ENCODE peak calls at places on chromosome 4, in six cellular contexts. One of them, this sample, is unnamed.

GRCh38 chr4:175456131-175456530 is 355.9 kb downstream of the GPM6A start:
- DNase-seq in fibroblast of the aortic adventitia: no peak
- DNase-seq in body of pancreas: no peak
- DNase-seq in fibroblast of lung: peak
- DNase-seq in breast epithelium: no peak
- DNase-seq in RWPE1: no peak
- DNase-seq in this sample: no peak

GRCh38 chr4:157204634-157205244 is 15.8 kb upstream of the GRIA2 start:
- DNase-seq in fibroblast of the aortic adventitia: peak
- DNase-seq in body of pancreas: peak
- DNase-seq in fibroblast of lung: no peak
- DNase-seq in breast epithelium: no peak
- DNase-seq in RWPE1: no peak
- DNase-seq in this sample: no peak

GRCh38 chr4:145828802-145829485 is 109.7 kb downstream of the ZNF827 start:
- DNase-seq in fibroblast of the aortic adventitia: no peak
- DNase-seq in body of pancreas: no peak
- DNase-seq in fibroblast of lung: no peak
- DNase-seq in breast epithelium: no peak
- DNase-seq in RWPE1: no peak
- DNase-seq in this sample: no peak

GRCh38 chr4:40306203-40306602 is 28.9 kb upstream of the CHRNA9 start:
- DNase-seq in fibroblast of the aortic adventitia: no peak
- DNase-seq in body of pancreas: no peak
- DNase-seq in fibroblast of lung: no peak
- DNase-seq in breast epithelium: no peak
- DNase-seq in RWPE1: no peak
- DNase-seq in this sample: no peak

GRCh38 chr4:39648827-39649558 is 10.3 kb upstream of the SMIM14 start:
- DNase-seq in fibroblast of the aortic adventitia: no peak
- DNase-seq in body of pancreas: no peak
- DNase-seq in fibroblast of lung: no peak
- DNase-seq in breast epithelium: no peak
- DNase-seq in RWPE1: no peak
- DNase-seq in this sample: no peak

GRCh38 chr4:182881928-182882327 is 35.3 kb downstream of the DCTD start:
- DNase-seq in fibroblast of the aortic adventitia: no peak
- DNase-seq in body of pancreas: peak
- DNase-seq in fibroblast of lung: peak
- DNase-seq in breast epithelium: no peak
- DNase-seq in RWPE1: no peak
- DNase-seq in this sample: no peak

GRCh38 chr4:53920116-53920515 is 144.3 kb downstream of the CHIC2 start:
- DNase-seq in fibroblast of the aortic adventitia: no peak
- DNase-seq in body of pancreas: no peak
- DNase-seq in fibroblast of lung: peak
- DNase-seq in breast epithelium: no peak
- DNase-seq in RWPE1: no peak
- DNase-seq in this sample: no peak

GRCh38 chr4:141565379-141566089 is 70.8 kb upstream of the IL15 start:
- DNase-seq in fibroblast of the aortic adventitia: no peak
- DNase-seq in body of pancreas: no peak
- DNase-seq in fibroblast of lung: no peak
- DNase-seq in breast epithelium: no peak
- DNase-seq in RWPE1: no peak
- DNase-seq in this sample: no peak

GRCh38 chr4:77151246-77151645 is 5.8 kb upstream of the CCNG2 start:
- DNase-seq in fibroblast of the aortic adventitia: no peak
- DNase-seq in body of pancreas: no peak
- DNase-seq in fibroblast of lung: no peak
- DNase-seq in breast epithelium: no peak
- DNase-seq in RWPE1: no peak
- DNase-seq in this sample: no peak

GRCh38 chr4:99649208-99649607 is 8.4 kb downstream of the C4orf54 start:
- DNase-seq in fibroblast of the aortic adventitia: no peak
- DNase-seq in body of pancreas: no peak
- DNase-seq in fibroblast of lung: no peak
- DNase-seq in breast epithelium: no peak
- DNase-seq in RWPE1: no peak
- DNase-seq in this sample: no peak

GRCh38 chr4:128056396-128056795 is 4.7 kb upstream of the LARP1B start:
- DNase-seq in fibroblast of the aortic adventitia: no peak
- DNase-seq in body of pancreas: no peak
- DNase-seq in fibroblast of lung: no peak
- DNase-seq in breast epithelium: no peak
- DNase-seq in RWPE1: no peak
- DNase-seq in this sample: no peak

GRCh38 chr4:128060620-128061565 is at the start of gene LARP1B:
- DNase-seq in fibroblast of the aortic adventitia: peak
- DNase-seq in body of pancreas: peak
- DNase-seq in fibroblast of lung: peak
- DNase-seq in breast epithelium: peak
- DNase-seq in RWPE1: peak
- DNase-seq in this sample: peak

GRCh38 chr4:128060130-128060619 is 937 bp upstream of the LARP1B start:
- DNase-seq in fibroblast of the aortic adventitia: peak
- DNase-seq in body of pancreas: no peak
- DNase-seq in fibroblast of lung: no peak
- DNase-seq in breast epithelium: no peak
- DNase-seq in RWPE1: no peak
- DNase-seq in this sample: no peak

DNA sequence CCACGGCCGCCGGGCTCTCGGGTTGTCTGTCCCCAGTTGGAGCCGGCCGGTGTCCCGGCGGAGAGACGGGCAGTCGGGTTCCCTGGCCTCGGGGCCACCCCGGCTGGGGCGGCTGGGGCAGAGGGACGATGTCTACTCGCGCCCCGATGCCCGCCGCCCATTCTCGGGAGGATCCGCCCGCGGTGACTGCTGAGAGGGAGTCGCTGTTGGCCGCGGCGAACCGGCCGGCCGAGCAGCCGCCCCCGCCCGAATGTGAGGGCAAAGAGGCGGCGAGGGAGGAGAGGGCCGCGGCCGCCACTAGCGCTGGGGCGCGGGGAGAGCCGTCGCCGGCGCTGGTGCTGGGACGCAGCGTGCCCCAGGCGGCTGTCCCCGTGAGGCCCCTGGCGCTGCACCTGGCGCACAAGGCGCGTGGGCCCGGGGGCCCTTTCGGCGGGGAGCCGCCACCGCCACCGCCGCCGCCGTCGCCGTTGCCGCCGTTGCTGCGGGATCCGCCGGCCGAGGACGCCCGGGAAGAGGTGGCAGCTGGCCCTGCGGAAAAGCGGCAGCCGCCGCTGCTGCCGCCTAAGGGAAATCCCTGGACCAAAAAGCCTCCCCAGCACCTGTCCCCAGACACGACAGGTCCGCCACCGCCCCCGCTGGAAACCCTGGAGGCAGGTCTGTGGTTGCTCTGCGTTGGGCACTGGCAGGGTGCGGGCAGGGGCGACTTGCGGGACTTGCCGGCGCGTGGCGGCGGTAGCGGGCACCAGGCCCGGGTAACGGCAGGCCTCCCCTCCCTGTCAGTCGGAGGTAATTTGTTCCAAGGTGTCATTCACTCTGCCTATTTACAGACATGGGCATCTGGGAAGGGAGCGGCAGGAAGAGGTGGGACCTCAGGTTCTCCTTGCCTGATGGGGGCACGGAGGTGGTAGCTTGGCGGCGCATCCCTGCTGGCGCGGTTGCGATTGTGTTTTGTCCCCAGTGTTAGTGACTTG is 739 bp downstream of the LARP1B start:
- DNase-seq in fibroblast of the aortic adventitia: peak
- DNase-seq in body of pancreas: peak
- DNase-seq in fibroblast of lung: peak
- DNase-seq in breast epithelium: peak
- DNase-seq in RWPE1: peak
- DNase-seq in this sample: peak
- TF ChIP-seq CTCF in fibroblast of the aortic adventitia: no peak
- TF ChIP-seq CTCF in body of pancreas: no peak
- TF ChIP-seq CTCF in fibroblast of lung: peak
- TF ChIP-seq CTCF in breast epithelium: no peak
- TF ChIP-seq CTCF in RWPE1: no peak
- TF ChIP-seq CTCF in this sample: no peak

DNA sequence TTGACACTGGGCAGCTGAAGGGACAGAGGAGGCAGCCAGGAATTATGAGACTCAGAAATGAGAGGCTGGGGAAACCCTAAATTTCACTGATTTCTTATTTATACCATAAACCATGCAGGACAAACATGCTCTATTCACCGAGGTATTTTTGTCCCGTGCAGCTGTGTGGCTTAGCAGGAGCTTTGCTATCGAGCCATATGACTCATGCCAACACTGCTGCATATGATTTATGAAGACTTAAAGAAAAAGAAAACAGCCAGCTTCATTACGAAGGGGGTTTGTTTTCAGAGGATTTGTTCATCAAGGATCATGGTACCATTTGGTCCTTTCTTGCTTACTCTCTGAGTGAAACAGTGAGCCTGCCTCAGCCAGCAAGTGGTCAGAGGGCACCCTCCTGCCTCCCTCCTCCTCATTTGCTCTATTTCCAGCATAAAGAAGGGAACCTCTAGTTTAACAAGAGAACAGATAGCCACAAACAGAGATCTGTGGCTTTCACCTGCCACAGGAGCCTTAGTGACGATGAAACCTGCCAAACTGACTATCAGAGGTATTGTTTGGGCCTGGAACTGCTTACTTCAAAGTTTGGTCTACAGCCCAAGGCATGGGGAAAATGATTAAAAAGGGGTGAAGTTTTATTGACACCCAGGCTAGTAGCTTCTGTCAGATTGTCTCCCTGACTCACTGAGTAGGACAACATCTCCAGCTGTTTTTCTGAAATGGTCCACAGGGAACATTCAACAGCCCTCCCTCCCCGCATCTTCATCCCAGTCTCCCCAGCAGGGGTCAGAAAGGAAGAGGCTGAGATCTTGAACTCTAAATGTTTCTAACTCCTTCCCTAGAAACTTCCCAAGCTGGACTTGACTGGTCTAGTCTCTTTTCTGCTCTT is 80.1 kb upstream of the MAML3 start:
- DNase-seq in fibroblast of the aortic adventitia: peak
- DNase-seq in body of pancreas: no peak
- DNase-seq in fibroblast of lung: peak
- DNase-seq in breast epithelium: no peak
- DNase-seq in RWPE1: peak
- DNase-seq in this sample: no peak
- TF ChIP-seq CTCF in fibroblast of the aortic adventitia: peak
- TF ChIP-seq CTCF in body of pancreas: no peak
- TF ChIP-seq CTCF in fibroblast of lung: no peak
- TF ChIP-seq CTCF in breast epithelium: no peak
- TF ChIP-seq CTCF in RWPE1: no peak
- TF ChIP-seq CTCF in this sample: no peak

DNA sequence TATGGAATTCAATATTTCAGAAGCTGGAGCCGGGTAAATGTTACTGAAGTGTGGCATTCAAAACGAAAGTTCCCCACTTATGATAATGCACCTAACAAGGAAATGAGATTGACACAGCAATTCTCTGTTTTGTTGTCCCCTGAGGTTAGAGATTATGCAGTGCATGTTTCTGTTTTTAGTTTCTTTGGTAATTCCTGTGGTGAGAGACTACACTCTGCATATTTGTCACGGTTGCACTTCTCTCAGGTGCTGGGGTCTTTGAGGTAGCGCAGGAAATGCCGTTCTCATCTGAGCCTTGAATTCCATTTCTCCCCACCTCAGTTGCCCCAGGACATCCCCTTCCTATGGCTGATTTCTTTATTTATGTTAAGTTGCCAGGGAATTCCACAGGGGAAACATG is 15.3 kb upstream of the BEND4 start:
- DNase-seq in fibroblast of the aortic adventitia: no peak
- DNase-seq in body of pancreas: no peak
- DNase-seq in fibroblast of lung: no peak
- DNase-seq in breast epithelium: no peak
- DNase-seq in RWPE1: no peak
- DNase-seq in this sample: no peak
- TF ChIP-seq CTCF in fibroblast of the aortic adventitia: no peak
- TF ChIP-seq CTCF in body of pancreas: no peak
- TF ChIP-seq CTCF in fibroblast of lung: no peak
- TF ChIP-seq CTCF in breast epithelium: no peak
- TF ChIP-seq CTCF in RWPE1: no peak
- TF ChIP-seq CTCF in this sample: no peak

GRCh38 chr4:139607302-139608060 is 51.5 kb upstream of the SETD7 start:
- DNase-seq in fibroblast of the aortic adventitia: peak
- DNase-seq in body of pancreas: no peak
- DNase-seq in fibroblast of lung: no peak
- DNase-seq in breast epithelium: no peak
- DNase-seq in RWPE1: no peak
- DNase-seq in this sample: no peak

GRCh38 chr4:139600662-139601061 is 44.6 kb upstream of the SETD7 start:
- DNase-seq in fibroblast of the aortic adventitia: no peak
- DNase-seq in body of pancreas: no peak
- DNase-seq in fibroblast of lung: no peak
- DNase-seq in breast epithelium: no peak
- DNase-seq in RWPE1: no peak
- DNase-seq in this sample: no peak

GRCh38 chr4:139605516-139605915 is 49.5 kb upstream of the SETD7 start:
- DNase-seq in fibroblast of the aortic adventitia: no peak
- DNase-seq in body of pancreas: no peak
- DNase-seq in fibroblast of lung: no peak
- DNase-seq in breast epithelium: no peak
- DNase-seq in RWPE1: no peak
- DNase-seq in this sample: no peak

GRCh38 chr4:139606600-139607301 is 50.7 kb upstream of the SETD7 start:
- DNase-seq in fibroblast of the aortic adventitia: peak
- DNase-seq in body of pancreas: no peak
- DNase-seq in fibroblast of lung: peak
- DNase-seq in breast epithelium: no peak
- DNase-seq in RWPE1: no peak
- DNase-seq in this sample: no peak

GRCh38 chr4:139603576-139604387 is 47.8 kb upstream of the SETD7 start:
- DNase-seq in fibroblast of the aortic adventitia: peak
- DNase-seq in body of pancreas: peak
- DNase-seq in fibroblast of lung: peak
- DNase-seq in breast epithelium: no peak
- DNase-seq in RWPE1: peak
- DNase-seq in this sample: peak
- TF ChIP-seq CTCF in fibroblast of the aortic adventitia: peak
- TF ChIP-seq CTCF in body of pancreas: peak
- TF ChIP-seq CTCF in fibroblast of lung: peak
- TF ChIP-seq CTCF in breast epithelium: no peak
- TF ChIP-seq CTCF in RWPE1: peak
- TF ChIP-seq CTCF in this sample: peak

DNA sequence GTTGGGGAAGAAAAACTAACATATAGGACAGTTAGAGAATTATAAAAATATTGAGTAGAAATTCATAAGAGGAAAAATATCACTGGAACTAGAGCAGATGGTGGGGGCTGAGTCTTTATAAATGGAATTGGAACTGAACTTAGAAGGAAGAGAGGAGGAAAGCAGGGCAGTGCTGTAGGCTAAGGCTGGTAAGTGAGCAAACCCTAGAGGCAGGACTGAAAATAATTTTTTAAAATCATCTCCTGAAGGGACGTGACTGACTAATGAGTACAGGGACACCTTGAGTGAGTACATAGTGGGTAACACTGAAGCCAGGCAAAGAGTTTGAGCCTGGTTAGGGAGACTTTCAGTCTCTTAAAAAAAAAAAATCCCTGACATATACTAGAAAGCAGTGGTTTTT is 63.3 kb downstream of the GALNT7 start:
- DNase-seq in fibroblast of the aortic adventitia: peak
- DNase-seq in body of pancreas: no peak
- DNase-seq in fibroblast of lung: peak
- DNase-seq in breast epithelium: no peak
- DNase-seq in RWPE1: peak
- DNase-seq in this sample: no peak
- TF ChIP-seq CTCF in fibroblast of the aortic adventitia: peak
- TF ChIP-seq CTCF in body of pancreas: no peak
- TF ChIP-seq CTCF in fibroblast of lung: peak
- TF ChIP-seq CTCF in breast epithelium: no peak
- TF ChIP-seq CTCF in RWPE1: no peak
- TF ChIP-seq CTCF in this sample: no peak